ENCODE peak calls at places on chromosomes 13 and 19, in seven cellular contexts. B is transverse colon; V is stimulated activated CD4-positive, alpha-beta T cell treated with anti-CD3 and anti-CD28 coated beads, Interleukin-1b, Interleukin-23, amount 100 ng/mL, for 24 hours; E is Caki2; A is NCI-H226; Z is SHP77; H is central memory CD4-positive, alpha-beta T cell. X is an unnamed sample.

GRCh38 chr19:38917921-38918491 is 6.0 kb upstream of the CCER2 start:
- DNase-seq in V (no peak), Z (peak), H (no peak), E (no peak), A (no peak), B (no peak), X (no peak)

GRCh38 chr19:51547397-51548212 is 16.1 kb upstream of the SIGLEC6 start:
- DNase-seq in B (no peak), E (no peak), V (no peak), Z (no peak), H (no peak), A (no peak), X (no peak)

GRCh38 chr13:23087884-23088283 is 92.9 kb upstream of the SGCG start:
- DNase-seq in Z (no peak), V (no peak), H (no peak), B (no peak), E (no peak), A (peak), X (no peak)

GRCh38 chr19:31149306-31149975 is 199.8 kb downstream of the TSHZ3 start:
- DNase-seq in E (no peak), H (no peak), Z (no peak), V (no peak), B (no peak), A (no peak), X (no peak)

GRCh38 chr13:44574466-44574855 is 1.7 kb downstream of the TSC22D1 start:
- DNase-seq in E (peak), V (no peak), H (no peak), B (no peak), Z (no peak), A (no peak), X (no peak)

GRCh38 chr19:13696839-13697238 is 67.5 kb upstream of the MRI1 start:
- DNase-seq in B (no peak), V (no peak), Z (no peak), H (no peak), A (no peak), E (no peak), X (no peak)

GRCh38 chr13:61370520-61370919 is 45.1 kb downstream of the PCDH20 start:
- DNase-seq in V (no peak), B (no peak), A (no peak), Z (no peak), E (no peak), H (no peak), X (no peak)

GRCh38 chr19:38733493-38734175 is 10.6 kb downstream of the CAPN12 start:
- DNase-seq in A (no peak), E (no peak), B (no peak), H (no peak), Z (no peak), V (no peak), X (no peak)

GRCh38 chr13:51778407-51778806 is 25.6 kb downstream of the DHRS12 start:
- DNase-seq in V (no peak), A (no peak), E (no peak), Z (peak), B (no peak), H (no peak), X (no peak)

GRCh38 chr19:37975071-37975470 is 68.1 kb downstream of the SIPA1L3 start:
- DNase-seq in Z (no peak), E (no peak), B (no peak), A (no peak), V (no peak), H (no peak), X (no peak)

GRCh38 chr13:51801631-51802099 is 2.3 kb downstream of the DHRS12 start:
- DNase-seq in A (no peak), Z (peak), B (peak), H (no peak), E (no peak), V (no peak), X (no peak)

GRCh38 chr19:1243768-1244692 is 2.5 kb downstream of the ATP5F1D start:
- DNase-seq in Z (peak), H (peak), A (peak), E (peak), V (peak), B (peak), X (peak)

GRCh38 chr13:34863360-34864135 is 78.5 kb upstream of the NBEA start:
- DNase-seq in A (peak), Z (no peak), B (no peak), V (no peak), H (no peak), E (peak), X (no peak)

GRCh38 chr19:18278521-18279265 is 2.7 kb downstream of the JUND start:
- DNase-seq in H (peak), E (no peak), V (no peak), Z (no peak), B (peak), A (peak), X (no peak)

GRCh38 chr13:93689333-93689732 is 462.7 kb downstream of the GPC6 start:
- DNase-seq in Z (no peak), E (no peak), H (no peak), V (no peak), B (no peak), A (no peak), X (no peak)

GRCh38 chr19:4795400-4795799 is 3.9 kb downstream of the FEM1A start:
- DNase-seq in V (no peak), B (no peak), H (no peak), A (no peak), Z (no peak), E (no peak), X (no peak)

GRCh38 chr13:97136418-97136817 is 85.7 kb upstream of the MBNL2 start:
- DNase-seq in H (no peak), Z (no peak), V (no peak), B (no peak), E (no peak), A (no peak), X (no peak)

GRCh38 chr13:105848494-105848893 is 687.0 kb downstream of the EFNB2 start:
- DNase-seq in A (no peak), H (no peak), B (no peak), V (no peak), E (no peak), Z (no peak), X (no peak)

GRCh38 chr13:63041640-63042414 is 1626.2 kb upstream of the PCDH20 start:
- DNase-seq in B (no peak), A (peak), E (no peak), V (no peak), Z (no peak), H (no peak), X (no peak)

GRCh38 chr19:51123381-51124186 is 1.1 kb upstream of the SIGLEC9 start:
- DNase-seq in E (no peak), B (peak), A (no peak), H (peak), Z (no peak), V (no peak), X (no peak)

GRCh38 chr19:54137114-54137912 is at the start of gene CNOT3:
- DNase-seq in V (peak), B (peak), E (peak), Z (peak), A (peak), H (peak), X (peak)

GRCh38 chr19:18408053-18408476 is 10.6 kb upstream of the LRRC25 start:
- DNase-seq in H (no peak), Z (peak), E (peak), A (no peak), V (no peak), B (peak), X (no peak)

X was measured in substantia nigra.